ENCODE peak calls at places on chromosome 16, in six cellular contexts. M, F, B, G, D and P are unnamed samples.

GRCh38 chr16:8863594-8864424 is 5.0 kb downstream of the CARHSP1 start:
- DNase-seq in M (no peak), F (no peak), B (peak), G (no peak), D (no peak), P (peak)

GRCh38 chr16:17803625-17804410 is 333.1 kb upstream of the XYLT1 start:
- DNase-seq in M (no peak), F (no peak), B (no peak), G (no peak), D (no peak), P (no peak)

GRCh38 chr16:81600275-81600674 is 155.7 kb downstream of the CMIP start:
- DNase-seq in M (no peak), F (no peak), B (no peak), G (peak), D (peak), P (peak)

GRCh38 chr16:65392831-65393565 is 271.1 kb upstream of the CDH11 start:
- DNase-seq in M (no peak), F (no peak), B (no peak), G (no peak), D (peak), P (no peak)

GRCh38 chr16:82699711-82700495 is 73.1 kb downstream of the CDH13 start:
- DNase-seq in M (no peak), F (no peak), B (no peak), G (no peak), D (peak), P (peak)

GRCh38 chr16:82728901-82729300 is 102.1 kb downstream of the CDH13 start:
- DNase-seq in M (no peak), F (no peak), B (no peak), G (no peak), D (no peak), P (no peak)

GRCh38 chr16:14289692-14290340 is 218.7 kb downstream of the MRTFB start:
- DNase-seq in M (no peak), F (no peak), B (no peak), G (peak), D (no peak), P (peak)

GRCh38 chr16:8959921-8960787 is 3.6 kb downstream of the USP7 start:
- DNase-seq in M (no peak), F (no peak), B (no peak), G (no peak), D (no peak), P (peak)

GRCh38 chr16:65658339-65659275 is 536.7 kb upstream of the CDH11 start:
- DNase-seq in M (no peak), F (no peak), B (no peak), G (no peak), D (peak), P (no peak)

GRCh38 chr16:84545114-84545737 is 40.8 kb upstream of the MEAK7 start:
- DNase-seq in M (no peak), F (no peak), B (no peak), G (no peak), D (no peak), P (no peak)

DNA sequence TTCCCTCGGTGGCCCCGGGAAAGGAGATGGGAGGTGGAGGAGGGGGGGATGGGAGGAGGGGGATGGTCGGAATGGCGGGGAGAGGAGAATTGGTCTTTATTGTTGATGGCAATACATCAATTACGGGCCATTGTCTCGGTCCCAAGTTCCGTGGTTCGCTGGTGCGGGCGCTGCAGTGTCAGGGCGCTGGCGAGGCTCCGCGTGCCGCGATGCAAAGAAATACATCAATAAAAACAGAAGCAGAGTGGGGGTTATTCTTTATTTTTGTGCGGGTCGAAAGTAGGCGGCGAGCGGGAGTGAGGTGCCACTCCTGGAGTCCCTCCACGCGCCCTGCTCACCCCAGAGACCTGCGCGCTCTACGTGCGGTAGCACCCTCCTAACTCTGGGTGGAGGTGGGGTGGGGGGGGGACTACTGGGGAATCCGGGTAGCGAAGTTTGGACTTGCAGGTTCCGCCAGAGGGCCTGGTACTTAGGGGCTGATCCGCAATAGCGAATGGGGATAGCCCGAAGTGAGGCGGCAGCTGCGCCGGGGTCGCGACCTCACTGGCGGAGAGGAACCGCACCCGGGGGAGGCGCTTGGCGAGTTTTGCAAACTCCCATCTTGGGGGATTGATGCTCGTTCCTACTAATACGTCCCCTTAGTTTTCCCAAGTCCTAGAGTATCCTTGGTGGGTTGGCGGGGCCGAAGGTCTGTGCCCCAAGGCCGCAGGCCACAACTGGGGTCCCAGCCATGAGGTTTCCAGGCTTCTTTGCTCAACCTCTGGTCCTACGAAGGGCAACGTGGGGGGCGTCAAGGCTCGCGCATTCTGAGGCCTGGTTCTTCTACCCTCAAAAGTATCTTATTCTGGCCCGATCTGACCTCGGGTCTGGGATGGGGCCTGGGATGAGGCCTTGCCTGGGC is 3.5 kb upstream of the SALL1 start:
- DNase-seq in M (no peak), F (no peak), B (no peak), G (no peak), D (no peak), P (peak)
- H3K27ac ChIP-seq in M (no peak), F (no peak), B (no peak), G (no peak), D (no peak), P (no peak)

DNA sequence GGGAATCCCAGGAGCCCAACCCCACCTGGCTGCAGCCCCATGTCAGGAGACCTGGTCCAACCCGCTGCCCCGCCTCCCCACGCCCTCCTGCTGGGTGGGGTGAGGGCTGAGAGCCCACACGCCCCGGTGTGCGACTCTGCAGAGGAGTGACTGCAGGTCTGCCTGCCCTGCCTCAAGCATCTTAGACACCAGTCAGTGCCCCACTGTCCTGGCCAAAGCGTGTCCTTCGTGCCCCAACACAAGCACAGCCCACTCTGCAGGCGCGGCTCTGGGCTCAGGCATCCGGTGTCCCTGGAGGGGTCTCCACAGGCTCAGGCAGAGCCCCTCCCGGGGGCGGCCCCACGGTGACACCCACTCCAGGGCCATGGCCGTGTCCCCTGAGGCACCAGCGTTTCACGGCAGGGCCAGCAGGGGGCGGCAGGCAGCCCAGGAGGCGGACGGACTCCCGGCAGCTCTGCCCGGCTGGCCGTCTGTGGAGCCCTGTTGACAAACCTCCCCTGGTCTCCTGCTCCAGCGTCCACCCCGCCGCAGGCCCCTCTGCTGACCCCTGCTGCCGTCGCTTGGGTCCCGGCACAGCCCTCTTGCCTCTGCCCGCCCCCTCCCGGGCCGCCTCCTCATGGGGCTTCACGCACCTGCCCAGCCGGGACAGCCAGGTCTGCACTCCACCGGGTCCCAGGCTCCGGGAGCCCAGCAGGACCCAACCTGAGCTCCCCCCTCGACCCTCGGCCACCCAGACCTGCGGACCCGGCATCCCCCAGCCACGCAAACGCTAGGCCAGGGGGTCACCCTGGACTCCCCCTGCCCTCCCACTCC is 8.6 kb upstream of the UBE2I start:
- DNase-seq in M (peak), F (peak), B (peak), G (peak), D (peak), P (peak)
- H3K4me3 ChIP-seq in M (no peak), F (no peak), B (no peak), G (no peak), D (peak), P (no peak)

DNA sequence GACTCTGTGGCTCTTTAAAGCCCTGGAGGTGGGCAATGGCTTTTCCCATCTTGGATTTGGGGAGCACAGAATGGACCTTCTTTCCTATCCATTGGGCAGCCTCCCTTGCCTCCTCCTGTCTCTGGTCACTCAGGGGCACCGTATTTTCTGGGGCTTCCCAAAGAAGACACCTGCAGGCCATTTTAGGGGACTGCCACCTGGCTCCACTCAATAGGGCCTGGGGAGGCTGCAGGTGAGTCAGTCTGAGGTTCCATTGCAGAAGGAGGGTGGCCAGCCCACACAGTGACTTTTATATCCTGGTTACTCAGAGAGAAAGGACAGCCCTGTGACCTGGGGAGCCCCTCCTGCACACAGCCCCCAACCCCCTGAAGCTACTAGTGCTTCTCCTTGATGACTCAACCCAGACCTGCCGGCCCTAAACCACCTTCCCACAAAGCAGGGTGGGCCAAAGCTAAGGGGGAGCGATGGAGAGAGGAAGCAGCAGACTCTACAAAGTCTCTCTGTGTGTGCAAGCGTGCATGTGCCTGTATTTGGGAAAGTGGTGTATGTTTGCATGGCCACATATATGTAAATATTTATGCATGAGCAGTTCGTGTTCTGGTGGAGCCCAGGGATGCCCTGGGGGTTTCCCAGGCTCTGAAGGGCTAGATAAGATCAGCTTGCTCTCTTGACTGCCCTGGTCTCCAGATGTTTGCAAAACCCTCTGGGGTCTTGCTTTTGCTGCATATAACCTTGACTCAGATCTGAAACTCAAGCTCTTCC is 5.0 kb downstream of the CX3CL1 start:
- DNase-seq in M (no peak), F (no peak), B (no peak), G (peak), D (peak), P (no peak)
- TF ChIP-seq CTCF in M (no peak), F (no peak), B (no peak), G (peak), D (peak), P (no peak)

DNA sequence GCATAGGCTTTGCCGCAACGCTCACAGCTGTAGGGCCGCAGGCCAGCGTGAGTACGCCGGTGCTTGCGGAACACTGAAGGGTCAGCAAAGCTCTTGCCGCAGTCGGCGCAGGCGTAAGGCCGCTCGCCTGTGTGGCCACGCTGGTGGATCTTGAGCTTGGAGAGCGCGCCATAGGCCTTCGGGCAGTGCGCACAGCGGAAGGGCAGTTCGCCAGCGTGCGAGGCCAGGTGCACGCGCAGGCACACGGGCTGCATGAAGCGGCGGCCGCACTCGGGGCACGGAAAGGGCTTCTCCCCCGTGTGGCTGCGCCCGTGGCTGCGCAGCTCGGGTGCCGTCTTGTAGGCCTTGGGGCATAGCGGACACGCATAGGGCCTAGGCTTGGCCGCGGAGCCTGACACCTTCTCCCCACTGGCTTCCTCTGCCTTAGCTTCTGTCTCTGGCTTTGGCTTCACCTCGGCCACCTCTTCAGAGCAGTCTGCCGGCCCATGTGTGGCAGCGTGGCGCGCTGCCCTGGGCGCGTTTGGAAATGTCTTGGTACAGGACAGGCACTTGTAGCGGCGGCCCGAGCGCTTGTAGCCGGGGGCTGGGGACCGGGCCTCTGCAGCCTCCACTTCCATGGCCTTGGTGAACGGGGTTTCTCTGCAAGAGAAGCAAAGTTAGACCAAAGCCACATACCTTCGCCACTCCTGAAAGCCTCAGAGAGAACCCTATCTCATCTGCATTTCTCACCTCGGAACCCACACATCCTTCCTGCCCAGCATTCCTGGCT is 10.0 kb downstream of the ZNF668 start:
- DNase-seq in M (no peak), F (no peak), B (no peak), G (no peak), D (no peak), P (no peak)
- H3K27ac ChIP-seq in M (no peak), F (peak), B (peak), G (no peak), D (peak), P (no peak)

DNA sequence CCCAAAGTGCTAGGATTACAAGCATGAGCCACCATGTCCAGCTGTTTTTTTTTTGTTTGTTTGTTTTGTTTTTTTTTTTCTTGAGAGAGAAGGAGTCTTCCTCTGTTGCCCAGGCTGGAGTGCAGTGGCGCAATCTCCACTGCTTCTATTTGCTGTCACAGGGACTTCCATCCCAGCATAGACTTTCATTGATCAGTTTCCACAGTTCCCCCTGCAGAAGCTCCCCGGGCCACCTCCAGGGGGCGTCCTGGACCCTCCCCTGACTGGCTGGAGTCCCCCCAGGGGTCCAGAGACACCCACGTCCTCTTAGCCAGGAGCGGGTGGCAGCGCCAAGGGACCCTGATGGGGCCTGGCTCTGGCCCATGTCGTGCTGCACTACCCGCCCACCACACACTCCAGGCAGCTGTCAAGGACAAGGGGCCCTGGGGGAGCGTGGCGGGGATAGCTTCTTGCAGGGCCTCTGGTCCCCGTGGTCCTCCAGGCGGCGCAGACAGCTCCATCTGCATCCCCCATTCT is 3.1 kb upstream of the NPW start:
- DNase-seq in M (no peak), F (no peak), B (peak), G (no peak), D (no peak), P (no peak)
- H3K4me3 ChIP-seq in M (no peak), F (no peak), B (no peak), G (no peak), D (no peak), P (no peak)

GRCh38 chr16:10668322-10669045 is 26.2 kb downstream of the TEKT5 start:
- DNase-seq in M (no peak), F (no peak), B (peak), G (peak), D (no peak), P (peak)
- TF ChIP-seq CTCF in M (no peak), F (peak), B (peak), G (peak), D (peak), P (peak)

GRCh38 chr16:54193656-54194007 is 93.0 kb downstream of the IRX3 start:
- DNase-seq in M (peak), F (peak), B (peak), G (peak), D (peak), P (peak)

GRCh38 chr16:54191592-54191991 is 95.0 kb downstream of the IRX3 start:
- DNase-seq in M (no peak), F (no peak), B (no peak), G (no peak), D (no peak), P (no peak)

GRCh38 chr16:54193013-54193655 is 93.5 kb downstream of the IRX3 start:
- DNase-seq in M (no peak), F (no peak), B (no peak), G (no peak), D (no peak), P (no peak)

GRCh38 chr16:54191163-54191562 is 95.4 kb downstream of the IRX3 start:
- DNase-seq in M (no peak), F (no peak), B (no peak), G (no peak), D (no peak), P (no peak)

GRCh38 chr16:54194008-54194731 is 92.4 kb downstream of the IRX3 start:
- DNase-seq in M (peak), F (peak), B (peak), G (peak), D (no peak), P (peak)
- H3K27ac ChIP-seq in M (no peak), F (peak), B (peak), G (peak), D (no peak), P (peak)